ENCODE peak calls at places on chromosome X, in four cellular contexts. K is A549, F is K562, R is GM12878. Y is an unnamed sample.

GRCh38 chrX:77953708-77954107 is 15.7 kb downstream of the PGAM4 start:
- DNase-seq in K (peak), F (no peak), R (no peak), Y (peak)

GRCh38 chrX:136028383-136028984 is 43.2 kb downstream of the SLC9A6 start:
- DNase-seq in K (peak), F (peak), R (no peak), Y (peak)

GRCh38 chrX:154368630-154369452 is 5.6 kb downstream of the FLNA start:
- DNase-seq in K (peak), F (peak), R (peak), Y (peak)

GRCh38 chrX:13008189-13008533 is 33.3 kb downstream of the TMSB4X start:
- DNase-seq in K (no peak), F (no peak), R (no peak), Y (peak)

GRCh38 chrX:47484885-47485284 is 1.9 kb upstream of the ZNF41 start:
- DNase-seq in K (no peak), F (no peak), R (no peak), Y (no peak)

GRCh38 chrX:154373340-154374306 is 811 bp downstream of the FLNA start:
- DNase-seq in K (peak), F (peak), R (peak), Y (peak)

GRCh38 chrX:25144043-25144940 is 128.5 kb upstream of the ARX start:
- DNase-seq in K (peak), F (peak), R (no peak), Y (peak)

GRCh38 chrX:40410859-40411258 is 169.9 kb upstream of the ATP6AP2 start:
- DNase-seq in K (no peak), F (no peak), R (no peak), Y (no peak)

GRCh38 chrX:38061335-38061734 is 55.0 kb downstream of the SYTL5 start:
- DNase-seq in K (peak), F (peak), R (no peak), Y (peak)

GRCh38 chrX:86141786-86142185 is 6.5 kb upstream of the DACH2 start:
- DNase-seq in K (no peak), F (no peak), R (no peak), Y (no peak)

GRCh38 chrX:10095698-10096432 is 60.9 kb upstream of the CLCN4 start:
- DNase-seq in K (no peak), F (no peak), R (no peak), Y (no peak)

GRCh38 chrX:122835886-122836285 is 348.2 kb upstream of the GRIA3 start:
- DNase-seq in K (no peak), F (no peak), R (no peak), Y (no peak)

GRCh38 chrX:44456685-44457084 is 86.0 kb downstream of the FUNDC1 start:
- DNase-seq in K (no peak), F (no peak), R (no peak), Y (no peak)

GRCh38 chrX:23373129-23373804 is 38.6 kb downstream of the PTCHD1 start:
- DNase-seq in K (peak), F (no peak), R (no peak), Y (peak)

GRCh38 chrX:23235051-23235450 is 99.6 kb upstream of the PTCHD1 start:
- DNase-seq in K (no peak), F (no peak), R (no peak), Y (no peak)

GRCh38 chrX:41033299-41033698 is 51.9 kb upstream of the USP9X start:
- DNase-seq in K (peak), F (no peak), R (no peak), Y (no peak)

GRCh38 chrX:152926923-152927322 is 29.1 kb downstream of the ZNF185 start:
- DNase-seq in K (no peak), F (no peak), R (no peak), Y (peak)

GRCh38 chrX:86133761-86134160 is 14.5 kb upstream of the DACH2 start:
- DNase-seq in K (peak), F (peak), R (no peak), Y (peak)

GRCh38 chrX:152900937-152901445 is 3.1 kb downstream of the ZNF185 start:
- DNase-seq in K (no peak), F (no peak), R (no peak), Y (no peak)

DNA sequence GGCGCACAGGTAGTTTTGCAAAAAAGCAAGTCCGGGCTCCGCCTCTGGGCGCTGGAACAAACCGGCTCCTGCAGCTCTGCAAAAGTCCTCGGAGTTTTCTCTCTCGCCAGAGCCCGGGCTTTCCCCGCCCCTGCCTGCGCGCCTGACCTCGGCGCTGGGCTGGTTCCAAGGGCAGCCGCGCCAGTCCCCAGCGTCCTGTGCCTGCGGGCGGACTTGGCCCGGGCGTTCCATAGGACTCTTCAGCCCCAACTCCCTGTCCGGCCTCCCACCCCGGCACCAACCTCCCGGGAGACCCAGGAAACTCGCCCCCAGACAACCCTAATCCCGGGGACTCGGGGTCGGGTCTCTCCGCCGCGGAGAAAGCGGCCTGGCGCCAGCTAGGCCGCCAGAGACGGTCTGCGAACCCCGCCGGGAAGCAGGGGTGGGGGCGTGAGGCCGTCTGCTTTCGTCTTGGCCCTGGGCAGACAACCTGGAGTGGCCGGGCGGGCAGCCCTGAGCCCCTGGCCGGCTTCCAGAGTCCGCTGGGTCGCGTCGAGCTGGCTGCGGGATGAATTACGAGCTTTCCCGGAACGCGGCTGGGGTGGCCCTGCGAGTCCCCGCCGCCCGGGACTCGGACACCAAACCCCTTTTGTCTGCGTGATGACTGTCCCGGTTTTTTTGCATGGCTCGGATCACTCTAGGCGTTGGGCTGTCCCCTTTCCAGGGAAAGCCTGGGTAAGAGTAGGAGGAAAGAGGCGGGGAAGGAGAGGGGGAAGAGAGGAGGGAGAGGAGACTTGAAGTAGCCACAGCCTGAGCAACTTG is 971 bp downstream of the MXRA5 start:
- DNase-seq in K (no peak), F (no peak), R (no peak), Y (no peak)
- TF ChIP-seq ELK1 in K (no peak), F (no peak), R (no peak), Y (no peak)

DNA sequence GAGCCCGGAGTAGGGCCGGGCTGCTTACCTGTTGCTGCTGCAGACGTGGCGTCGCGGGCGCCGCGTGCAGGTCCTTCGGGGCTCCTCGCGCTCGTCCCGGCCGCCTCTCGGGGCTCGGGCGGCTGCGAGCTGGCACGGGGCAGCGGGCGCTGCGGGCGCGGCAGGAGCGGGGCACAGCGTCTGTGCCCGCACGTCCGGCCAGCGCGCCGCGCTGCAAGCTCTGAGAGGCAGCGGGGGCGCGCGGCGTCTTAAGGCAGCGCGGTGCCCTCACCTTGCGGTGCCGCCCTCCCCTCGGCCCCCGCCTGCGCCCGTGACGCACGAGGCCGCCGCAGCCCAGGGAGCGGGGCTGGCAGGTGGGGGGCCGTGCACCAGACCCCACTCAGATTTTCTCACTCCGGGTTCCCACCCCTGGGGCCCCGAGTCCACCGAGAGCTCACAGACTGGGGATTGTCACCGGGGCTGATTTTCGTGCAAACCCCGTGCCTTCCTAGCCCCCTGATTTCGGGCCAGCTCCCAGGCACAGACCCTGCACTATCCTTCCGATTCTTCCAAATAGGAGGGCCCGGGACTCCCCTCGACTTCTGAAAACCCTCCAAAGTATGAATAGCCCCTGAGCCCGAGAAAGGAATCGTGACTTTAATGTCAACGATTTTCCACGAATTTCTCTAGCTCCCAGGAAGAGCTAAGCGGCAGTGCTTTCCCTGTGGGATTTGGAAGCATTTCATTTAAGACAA is at the start of gene GPR101:
- DNase-seq in K (no peak), F (no peak), R (no peak), Y (no peak)
- TF ChIP-seq ELK1 in K (no peak), F (no peak), R (no peak), Y (no peak)

DNA sequence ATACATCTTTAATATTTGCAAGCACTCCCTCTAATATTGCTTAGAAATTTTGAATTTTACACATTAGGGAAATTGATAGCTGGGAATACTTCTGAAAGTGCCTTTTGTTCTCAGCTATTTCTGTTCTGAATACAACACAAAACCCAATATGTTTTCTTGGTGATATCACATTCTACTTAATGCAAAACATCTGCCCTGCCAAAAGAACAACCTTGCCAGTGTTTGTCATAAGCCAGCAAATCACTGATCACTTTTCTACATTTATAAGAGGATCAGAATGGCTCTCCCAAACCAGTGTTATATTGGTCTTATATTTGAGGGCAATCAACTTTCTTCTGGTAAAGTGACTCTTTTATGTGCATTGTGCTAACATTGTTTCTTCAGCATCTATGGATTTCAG is 126.8 kb upstream of the APOOL start:
- DNase-seq in K (no peak), F (no peak), R (no peak), Y (no peak)
- TF ChIP-seq ELK1 in K (no peak), F (no peak), R (no peak), Y (no peak)

DNA sequence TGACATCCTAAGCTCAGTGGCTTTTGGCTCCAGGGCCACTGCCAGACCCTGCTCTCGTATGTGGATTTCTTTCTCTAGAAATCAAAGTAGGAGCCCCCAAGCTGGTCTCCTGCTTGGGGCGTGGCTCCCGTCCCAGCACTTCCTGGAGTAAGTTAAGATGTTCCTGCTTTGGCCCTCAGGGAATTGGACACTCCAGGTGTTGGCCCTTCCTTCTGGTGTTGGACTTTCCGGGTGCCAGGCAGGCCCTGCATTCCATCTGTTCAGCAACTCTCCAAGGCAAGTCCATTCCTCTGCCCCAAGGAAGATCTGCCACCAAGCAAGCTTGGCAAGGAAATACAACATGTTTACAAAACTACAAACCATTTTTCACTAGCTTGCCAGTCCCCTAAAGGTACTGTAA is 22.1 kb upstream of the GPC4 start:
- DNase-seq in K (no peak), F (no peak), R (no peak), Y (no peak)
- TF ChIP-seq ELK1 in K (no peak), F (no peak), R (no peak), Y (no peak)

GRCh38 chrX:50805316-50805715 is 8.7 kb downstream of the SHROOM4 start:
- DNase-seq in K (no peak), F (no peak), R (no peak), Y (no peak)
- TF ChIP-seq ELK1 in K (no peak), F (no peak), R (no peak), Y (no peak)

GRCh38 chrX:150365051-150365952 is 2.2 kb downstream of the MAMLD1 start:
- DNase-seq in K (peak), F (peak), R (no peak), Y (peak)

GRCh38 chrX:150362599-150363481 is at the start of gene MAMLD1:
- DNase-seq in K (peak), F (peak), R (no peak), Y (peak)

GRCh38 chrX:150363561-150364346 is 637 bp downstream of the MAMLD1 start:
- DNase-seq in K (peak), F (no peak), R (no peak), Y (peak)

GRCh38 chrX:150365953-150366911 is 3.1 kb downstream of the MAMLD1 start:
- DNase-seq in K (peak), F (peak), R (no peak), Y (peak)

GRCh38 chrX:150364347-150365050 is 1.4 kb downstream of the MAMLD1 start:
- DNase-seq in K (peak), F (no peak), R (no peak), Y (peak)
- TF ChIP-seq ELK1 in K (no peak), F (no peak), R (no peak), Y (no peak)